ENCODE peak calls at places on chromosomes 7 and 10, in nine cellular contexts. One of them, this sample, is unnamed.

GRCh38 chr7:110157631-110158362 is 933.1 kb upstream of the LRRN3 start:
- DNase-seq in stimulated activated CD8-positive, alpha-beta memory T cell treated with anti-CD3 and anti-CD28 coated beads, Interleukin-4, amount 100 ng/mL, for 1 hour: no peak
- DNase-seq in naive B cell: no peak
- DNase-seq in naive thymus-derived CD4-positive, alpha-beta T cell: no peak
- DNase-seq in EH: peak
- DNase-seq in amniotic stem cell: no peak
- DNase-seq in CD4-positive, alpha-beta T cell: no peak
- DNase-seq in NCI-H1417: no peak
- DNase-seq in WTC11: no peak
- DNase-seq in this sample: no peak

GRCh38 chr7:90552521-90552920 is 43.6 kb upstream of the CDK14 start:
- DNase-seq in stimulated activated CD8-positive, alpha-beta memory T cell treated with anti-CD3 and anti-CD28 coated beads, Interleukin-4, amount 100 ng/mL, for 1 hour: no peak
- DNase-seq in naive B cell: peak
- DNase-seq in naive thymus-derived CD4-positive, alpha-beta T cell: no peak
- DNase-seq in EH: peak
- DNase-seq in amniotic stem cell: no peak
- DNase-seq in CD4-positive, alpha-beta T cell: no peak
- DNase-seq in NCI-H1417: no peak
- DNase-seq in WTC11: no peak
- DNase-seq in this sample: no peak

GRCh38 chr7:98795741-98796493 is 73.9 kb downstream of the TMEM130 start:
- DNase-seq in stimulated activated CD8-positive, alpha-beta memory T cell treated with anti-CD3 and anti-CD28 coated beads, Interleukin-4, amount 100 ng/mL, for 1 hour: no peak
- DNase-seq in naive B cell: no peak
- DNase-seq in naive thymus-derived CD4-positive, alpha-beta T cell: no peak
- DNase-seq in EH: no peak
- DNase-seq in amniotic stem cell: no peak
- DNase-seq in CD4-positive, alpha-beta T cell: no peak
- DNase-seq in NCI-H1417: no peak
- DNase-seq in WTC11: no peak
- DNase-seq in this sample: no peak

GRCh38 chr10:63430091-63430998 is 35.4 kb downstream of the JMJD1C start:
- DNase-seq in stimulated activated CD8-positive, alpha-beta memory T cell treated with anti-CD3 and anti-CD28 coated beads, Interleukin-4, amount 100 ng/mL, for 1 hour: no peak
- DNase-seq in naive B cell: no peak
- DNase-seq in naive thymus-derived CD4-positive, alpha-beta T cell: no peak
- DNase-seq in EH: peak
- DNase-seq in amniotic stem cell: peak
- DNase-seq in CD4-positive, alpha-beta T cell: no peak
- DNase-seq in NCI-H1417: no peak
- DNase-seq in WTC11: no peak
- DNase-seq in this sample: no peak

GRCh38 chr7:94195201-94195600 is 191.0 kb upstream of the BET1 start:
- DNase-seq in stimulated activated CD8-positive, alpha-beta memory T cell treated with anti-CD3 and anti-CD28 coated beads, Interleukin-4, amount 100 ng/mL, for 1 hour: no peak
- DNase-seq in naive B cell: no peak
- DNase-seq in naive thymus-derived CD4-positive, alpha-beta T cell: no peak
- DNase-seq in EH: no peak
- DNase-seq in amniotic stem cell: no peak
- DNase-seq in CD4-positive, alpha-beta T cell: no peak
- DNase-seq in NCI-H1417: no peak
- DNase-seq in WTC11: no peak
- DNase-seq in this sample: no peak

GRCh38 chr10:24207781-24208611 is 942 bp upstream of the KIAA1217 start:
- DNase-seq in stimulated activated CD8-positive, alpha-beta memory T cell treated with anti-CD3 and anti-CD28 coated beads, Interleukin-4, amount 100 ng/mL, for 1 hour: no peak
- DNase-seq in naive B cell: no peak
- DNase-seq in naive thymus-derived CD4-positive, alpha-beta T cell: no peak
- DNase-seq in EH: peak
- DNase-seq in amniotic stem cell: no peak
- DNase-seq in CD4-positive, alpha-beta T cell: no peak
- DNase-seq in NCI-H1417: no peak
- DNase-seq in WTC11: no peak
- DNase-seq in this sample: no peak

GRCh38 chr10:5551531-5552375 is 27.0 kb downstream of the CALML3 start:
- DNase-seq in stimulated activated CD8-positive, alpha-beta memory T cell treated with anti-CD3 and anti-CD28 coated beads, Interleukin-4, amount 100 ng/mL, for 1 hour: no peak
- DNase-seq in naive B cell: no peak
- DNase-seq in naive thymus-derived CD4-positive, alpha-beta T cell: peak
- DNase-seq in EH: peak
- DNase-seq in amniotic stem cell: no peak
- DNase-seq in CD4-positive, alpha-beta T cell: peak
- DNase-seq in NCI-H1417: no peak
- DNase-seq in WTC11: peak
- DNase-seq in this sample: no peak

GRCh38 chr7:128917061-128917460 is 6.6 kb upstream of the KCP start:
- DNase-seq in stimulated activated CD8-positive, alpha-beta memory T cell treated with anti-CD3 and anti-CD28 coated beads, Interleukin-4, amount 100 ng/mL, for 1 hour: no peak
- DNase-seq in naive B cell: no peak
- DNase-seq in naive thymus-derived CD4-positive, alpha-beta T cell: no peak
- DNase-seq in EH: no peak
- DNase-seq in amniotic stem cell: no peak
- DNase-seq in CD4-positive, alpha-beta T cell: no peak
- DNase-seq in NCI-H1417: no peak
- DNase-seq in WTC11: no peak
- DNase-seq in this sample: no peak

GRCh38 chr10:71433983-71434744 is 37.4 kb downstream of the CDH23 start:
- DNase-seq in stimulated activated CD8-positive, alpha-beta memory T cell treated with anti-CD3 and anti-CD28 coated beads, Interleukin-4, amount 100 ng/mL, for 1 hour: no peak
- DNase-seq in naive B cell: no peak
- DNase-seq in naive thymus-derived CD4-positive, alpha-beta T cell: no peak
- DNase-seq in EH: no peak
- DNase-seq in amniotic stem cell: no peak
- DNase-seq in CD4-positive, alpha-beta T cell: no peak
- DNase-seq in NCI-H1417: no peak
- DNase-seq in WTC11: no peak
- DNase-seq in this sample: no peak

This sample was measured in NCI-H1930.